ENCODE peak calls at places on chromosomes 13 and 19, in five cellular contexts. H, P, A, Q and I are unnamed samples. For H3K36me3, the result is how much of the 10 kb centered on the place peaks cover.

GRCh38 chr19:28585796-28586195 is 627.2 kb downstream of the UQCRFS1 start:
- DNase-seq in H (no peak), P (no peak), A (no peak), Q (no peak), I (no peak)

GRCh38 chr19:1811472-1811894 is 593 bp downstream of the ATP8B3 start:
- DNase-seq in P (peak), A (peak), H (peak), Q (peak), I (peak)

GRCh38 chr13:40589285-40590109 is 76.9 kb downstream of the FOXO1 start:
- DNase-seq in A (peak), Q (no peak), P (no peak), H (peak), I (peak)

GRCh38 chr13:27172495-27172842 is 858 bp upstream of the USP12 start:
- DNase-seq in A (no peak), P (no peak), H (no peak), Q (no peak), I (no peak)

GRCh38 chr13:36815069-36815468 is 4.0 kb upstream of the RFXAP start:
- DNase-seq in A (no peak), Q (no peak), P (no peak), H (peak), I (peak)

GRCh38 chr13:89627991-89628390 is 1719.5 kb upstream of the MIR17HG start:
- DNase-seq in P (no peak), H (no peak), A (no peak), Q (no peak), I (no peak)

GRCh38 chr13:44078806-44079378 is 199.2 kb downstream of the LACC1 start:
- DNase-seq in A (no peak), H (no peak), Q (no peak), P (no peak), I (no peak)

GRCh38 chr19:2083174-2083854 is 12.8 kb downstream of the MOB3A start:
- DNase-seq in Q (no peak), P (peak), H (no peak), A (no peak), I (no peak)

GRCh38 chr13:110663044-110663443 is 42.9 kb downstream of the CARS2 start:
- DNase-seq in Q (no peak), A (no peak), H (no peak), P (no peak), I (no peak)

GRCh38 chr19:56312337-56312736 is 2.3 kb downstream of the ZSCAN5A start:
- DNase-seq in A (no peak), H (no peak), P (no peak), Q (no peak), I (no peak)

GRCh38 chr19:56312787-56313343 is 1.8 kb downstream of the ZSCAN5A start:
- DNase-seq in Q (no peak), A (no peak), P (no peak), H (no peak), I (no peak)

GRCh38 chr19:56310462-56310861 is 4.2 kb downstream of the ZSCAN5A start:
- DNase-seq in Q (no peak), H (no peak), P (no peak), A (no peak), I (no peak)

GRCh38 chr19:56308792-56309191 is 5.8 kb downstream of the ZSCAN5A start:
- DNase-seq in P (no peak), Q (no peak), H (no peak), A (no peak), I (no peak)

DNA sequence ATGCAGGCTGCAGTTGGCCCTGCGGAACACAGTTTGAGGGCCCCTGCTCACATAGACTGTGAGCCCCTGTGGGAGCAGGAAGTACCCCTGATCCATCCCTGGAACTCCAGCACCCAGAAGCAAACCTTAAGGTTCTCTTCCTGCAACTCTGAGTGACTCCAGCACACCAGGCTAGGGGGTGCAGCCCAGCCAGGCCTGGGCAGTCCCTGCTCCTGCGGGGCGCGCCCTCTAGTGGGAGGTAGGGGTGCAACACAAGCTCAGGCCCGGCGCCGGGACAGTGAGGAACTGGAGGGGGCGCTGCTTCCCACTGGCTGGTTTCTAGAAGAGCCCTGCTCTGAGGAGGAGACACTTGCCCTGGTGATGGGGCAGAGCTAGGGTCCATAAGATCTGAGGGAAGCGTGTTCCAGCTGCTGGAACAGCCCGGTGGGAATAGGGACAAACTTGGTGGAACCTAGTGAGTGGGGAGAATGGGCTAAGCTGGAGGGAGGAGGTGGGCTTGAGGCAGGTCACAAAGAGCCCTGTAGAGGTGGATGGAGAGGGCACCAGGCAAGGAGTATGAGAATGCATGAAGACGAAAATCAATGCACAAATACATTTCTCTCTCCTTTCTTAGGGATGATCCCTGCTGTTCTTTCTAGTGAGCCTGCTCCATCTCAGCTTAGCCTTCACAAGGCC is 5.0 kb downstream of the ZSCAN5A start:
- DNase-seq in A (peak), H (peak), P (peak), Q (peak), I (peak)
- TF ChIP-seq CTCF in A (peak), H (peak), P (peak), Q (peak), I (peak)

GRCh38 chr19:6587093-6587820 is 3.7 kb downstream of the CD70 start:
- DNase-seq in P (no peak), Q (no peak), A (no peak), H (no peak), I (no peak)
- H3K4me3 ChIP-seq in P (peak), Q (no peak), A (peak), H (no peak), I (no peak)

GRCh38 chr19:19026299-19026971 is 6.9 kb downstream of the SUGP2 start:
- DNase-seq in Q (peak), P (no peak), A (peak), H (peak), I (no peak)
- H3K36me3 ChIP-seq in Q (under half), P (under half), A (half or more), H (under half), I (half or more)

GRCh38 chr19:10766681-10767201 is 48.9 kb downstream of the DNM2 start:
- DNase-seq in Q (peak), P (no peak), H (no peak), A (no peak), I (peak)
- TF ChIP-seq CTCF in Q (no peak), P (no peak), H (no peak), A (no peak), I (no peak)

GRCh38 chr13:105817011-105817410 is 718.5 kb downstream of the EFNB2 start:
- DNase-seq in P (no peak), Q (no peak), H (no peak), A (no peak), I (no peak)
- H3K4me3 ChIP-seq in P (no peak), Q (no peak), H (no peak), A (no peak), I (no peak)

GRCh38 chr19:49645995-49646394 is 4.0 kb downstream of the SCAF1 start:
- DNase-seq in A (no peak), H (no peak), P (no peak), Q (no peak), I (no peak)
- H3K36me3 ChIP-seq in A (under half), H (under half), P (under half), Q (under half), I (under half)

GRCh38 chr19:4396949-4397783 is 3.2 kb downstream of the SH3GL1 start:
- DNase-seq in A (no peak), Q (no peak), P (no peak), H (no peak), I (no peak)

GRCh38 chr19:4391701-4392543 is 8.4 kb downstream of the SH3GL1 start:
- DNase-seq in Q (no peak), P (no peak), H (peak), A (no peak), I (no peak)

GRCh38 chr19:4390862-4391693 is 9.3 kb downstream of the SH3GL1 start:
- DNase-seq in P (no peak), A (no peak), H (peak), Q (peak), I (no peak)

GRCh38 chr19:4390017-4390861 is 10.1 kb downstream of the SH3GL1 start:
- DNase-seq in P (no peak), Q (no peak), A (peak), H (no peak), I (no peak)

DNA sequence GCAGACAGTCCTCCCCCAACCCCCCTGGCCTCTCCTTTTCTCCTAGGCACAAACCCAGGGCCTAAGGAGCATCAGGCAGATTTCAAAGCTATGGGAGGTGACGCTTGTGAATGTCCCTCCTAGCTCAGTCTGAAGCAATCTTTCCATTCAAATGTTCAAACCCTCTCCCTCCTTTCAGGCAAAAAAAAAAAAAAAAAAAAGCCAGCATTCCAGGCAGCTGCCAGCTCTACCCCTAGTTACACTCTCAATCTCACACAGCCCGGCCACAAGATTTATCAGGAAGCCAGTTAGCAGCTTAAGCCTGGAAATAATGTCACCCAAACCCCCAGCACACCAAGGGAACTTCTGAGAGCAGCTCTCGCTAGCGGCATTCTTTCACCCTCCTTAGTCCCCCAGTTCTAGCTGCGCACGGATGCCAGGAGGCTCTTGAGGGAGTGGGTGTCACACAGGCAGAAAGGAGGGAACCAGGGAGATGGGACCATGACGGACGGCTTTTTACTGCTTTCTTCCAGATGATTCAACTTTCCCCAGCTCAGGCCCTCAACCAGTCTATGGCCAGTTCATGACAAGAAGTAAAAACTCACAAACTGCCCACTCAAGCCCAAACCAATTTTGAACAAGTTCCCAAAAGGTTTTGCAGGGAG is 6.3 kb downstream of the SH3GL1 start:
- DNase-seq in Q (no peak), A (peak), P (no peak), H (no peak), I (no peak)
- TF ChIP-seq CTCF in Q (no peak), A (no peak), P (no peak), H (no peak), I (no peak)